ENCODE peak calls at places on chromosomes 2 and 18, in eight cellular contexts. One of them, this sample, is unnamed. For H3K36me3, the result is how much of the 10 kb centered on the place peaks cover.

GRCh38 chr18:9017900-9018217 is 84.6 kb upstream of the NDUFV2 start:
- DNase-seq in left lung: no peak
- DNase-seq in pancreas: no peak
- DNase-seq in psoas muscle: no peak
- DNase-seq in CD8-positive, alpha-beta T cell: no peak
- DNase-seq in ovary: no peak
- DNase-seq in cardiac muscle cell: no peak
- DNase-seq in tibial artery: no peak
- DNase-seq in this sample: peak

GRCh38 chr2:177212895-177213856 is 582 bp downstream of the HNRNPA3 start:
- DNase-seq in left lung: peak
- DNase-seq in pancreas: peak
- DNase-seq in psoas muscle: peak
- DNase-seq in CD8-positive, alpha-beta T cell: peak
- DNase-seq in ovary: peak
- DNase-seq in cardiac muscle cell: peak
- DNase-seq in tibial artery: peak
- DNase-seq in this sample: peak

GRCh38 chr2:98465456-98466201 is 21.0 kb downstream of the INPP4A start:
- DNase-seq in left lung: peak
- DNase-seq in pancreas: peak
- DNase-seq in psoas muscle: peak
- DNase-seq in CD8-positive, alpha-beta T cell: peak
- DNase-seq in ovary: peak
- DNase-seq in cardiac muscle cell: peak
- DNase-seq in tibial artery: peak
- DNase-seq in this sample: peak

GRCh38 chr2:43325448-43325811 is 99.0 kb upstream of the ZFP36L2 start:
- DNase-seq in left lung: no peak
- DNase-seq in pancreas: no peak
- DNase-seq in psoas muscle: no peak
- DNase-seq in CD8-positive, alpha-beta T cell: no peak
- DNase-seq in ovary: no peak
- DNase-seq in cardiac muscle cell: no peak
- DNase-seq in tibial artery: no peak
- DNase-seq in this sample: no peak

GRCh38 chr2:203662963-203663362 is 43.5 kb upstream of the CD28 start:
- DNase-seq in left lung: no peak
- DNase-seq in pancreas: no peak
- DNase-seq in psoas muscle: no peak
- DNase-seq in CD8-positive, alpha-beta T cell: no peak
- DNase-seq in ovary: no peak
- DNase-seq in cardiac muscle cell: no peak
- DNase-seq in tibial artery: no peak
- DNase-seq in this sample: no peak

GRCh38 chr2:109435866-109436634 is 177.7 kb downstream of the SEPTIN10 start:
- DNase-seq in left lung: peak
- DNase-seq in pancreas: no peak
- DNase-seq in psoas muscle: peak
- DNase-seq in CD8-positive, alpha-beta T cell: no peak
- DNase-seq in ovary: no peak
- DNase-seq in cardiac muscle cell: peak
- DNase-seq in tibial artery: peak
- DNase-seq in this sample: peak

GRCh38 chr2:129975016-129975774 is 4.3 kb upstream of the RAB6C start:
- DNase-seq in left lung: no peak
- DNase-seq in pancreas: no peak
- DNase-seq in psoas muscle: no peak
- DNase-seq in CD8-positive, alpha-beta T cell: no peak
- DNase-seq in ovary: no peak
- DNase-seq in cardiac muscle cell: no peak
- DNase-seq in tibial artery: no peak
- DNase-seq in this sample: no peak

GRCh38 chr18:49697757-49698595 is 115.4 kb downstream of the ACAA2 start:
- DNase-seq in left lung: no peak
- DNase-seq in pancreas: no peak
- DNase-seq in psoas muscle: peak
- DNase-seq in CD8-positive, alpha-beta T cell: no peak
- DNase-seq in ovary: no peak
- DNase-seq in cardiac muscle cell: peak
- DNase-seq in tibial artery: no peak
- DNase-seq in this sample: no peak

GRCh38 chr2:239203443-239204142 is 197.2 kb downstream of the HDAC4 start:
- DNase-seq in left lung: peak
- DNase-seq in pancreas: no peak
- DNase-seq in psoas muscle: no peak
- DNase-seq in CD8-positive, alpha-beta T cell: no peak
- DNase-seq in ovary: peak
- DNase-seq in cardiac muscle cell: no peak
- DNase-seq in tibial artery: no peak
- DNase-seq in this sample: no peak

GRCh38 chr2:68653034-68653433 is 9.7 kb downstream of the PROKR1 start:
- DNase-seq in left lung: no peak
- DNase-seq in pancreas: no peak
- DNase-seq in psoas muscle: no peak
- DNase-seq in CD8-positive, alpha-beta T cell: no peak
- DNase-seq in ovary: no peak
- DNase-seq in cardiac muscle cell: peak
- DNase-seq in tibial artery: no peak
- DNase-seq in this sample: no peak

GRCh38 chr2:153971914-153972313 is 100.2 kb downstream of the GALNT13 start:
- DNase-seq in left lung: no peak
- DNase-seq in pancreas: no peak
- DNase-seq in psoas muscle: no peak
- DNase-seq in CD8-positive, alpha-beta T cell: no peak
- DNase-seq in ovary: no peak
- DNase-seq in cardiac muscle cell: no peak
- DNase-seq in tibial artery: no peak
- DNase-seq in this sample: no peak

GRCh38 chr2:20544093-20544747 is 97.3 kb downstream of the RHOB start:
- DNase-seq in left lung: no peak
- DNase-seq in pancreas: no peak
- DNase-seq in psoas muscle: no peak
- DNase-seq in CD8-positive, alpha-beta T cell: no peak
- DNase-seq in ovary: no peak
- DNase-seq in cardiac muscle cell: no peak
- DNase-seq in tibial artery: no peak
- DNase-seq in this sample: no peak

GRCh38 chr18:79905389-79905911 is 46.0 kb downstream of the SLC66A2 start:
- DNase-seq in left lung: peak
- DNase-seq in pancreas: no peak
- DNase-seq in psoas muscle: no peak
- DNase-seq in CD8-positive, alpha-beta T cell: no peak
- DNase-seq in ovary: no peak
- DNase-seq in cardiac muscle cell: peak
- DNase-seq in tibial artery: peak
- DNase-seq in this sample: no peak

GRCh38 chr18:903703-904102 is 968 bp upstream of the ADCYAP1 start:
- DNase-seq in left lung: peak
- DNase-seq in pancreas: no peak
- DNase-seq in psoas muscle: peak
- DNase-seq in CD8-positive, alpha-beta T cell: peak
- DNase-seq in ovary: no peak
- DNase-seq in cardiac muscle cell: peak
- DNase-seq in tibial artery: peak
- DNase-seq in this sample: peak

GRCh38 chr18:74197705-74198341 is 49.5 kb downstream of the TIMM21 start:
- DNase-seq in left lung: peak
- DNase-seq in pancreas: no peak
- DNase-seq in psoas muscle: no peak
- DNase-seq in CD8-positive, alpha-beta T cell: no peak
- DNase-seq in ovary: peak
- DNase-seq in cardiac muscle cell: no peak
- DNase-seq in tibial artery: no peak
- DNase-seq in this sample: no peak

GRCh38 chr2:46362667-46363012 is 65.4 kb downstream of the EPAS1 start:
- DNase-seq in left lung: no peak
- DNase-seq in pancreas: no peak
- DNase-seq in psoas muscle: no peak
- DNase-seq in CD8-positive, alpha-beta T cell: no peak
- DNase-seq in ovary: no peak
- DNase-seq in cardiac muscle cell: no peak
- DNase-seq in tibial artery: no peak
- DNase-seq in this sample: no peak

GRCh38 chr2:46360303-46360702 is 63.1 kb downstream of the EPAS1 start:
- DNase-seq in left lung: no peak
- DNase-seq in pancreas: no peak
- DNase-seq in psoas muscle: no peak
- DNase-seq in CD8-positive, alpha-beta T cell: no peak
- DNase-seq in ovary: no peak
- DNase-seq in cardiac muscle cell: no peak
- DNase-seq in tibial artery: no peak
- DNase-seq in this sample: no peak

GRCh38 chr2:46364797-46365457 is 67.7 kb downstream of the EPAS1 start:
- DNase-seq in left lung: no peak
- DNase-seq in pancreas: no peak
- DNase-seq in psoas muscle: no peak
- DNase-seq in CD8-positive, alpha-beta T cell: peak
- DNase-seq in ovary: no peak
- DNase-seq in cardiac muscle cell: peak
- DNase-seq in tibial artery: no peak
- DNase-seq in this sample: no peak

GRCh38 chr2:46363535-46364170 is 66.4 kb downstream of the EPAS1 start:
- DNase-seq in left lung: no peak
- DNase-seq in pancreas: no peak
- DNase-seq in psoas muscle: no peak
- DNase-seq in CD8-positive, alpha-beta T cell: no peak
- DNase-seq in ovary: no peak
- DNase-seq in cardiac muscle cell: peak
- DNase-seq in tibial artery: no peak
- DNase-seq in this sample: no peak

DNA sequence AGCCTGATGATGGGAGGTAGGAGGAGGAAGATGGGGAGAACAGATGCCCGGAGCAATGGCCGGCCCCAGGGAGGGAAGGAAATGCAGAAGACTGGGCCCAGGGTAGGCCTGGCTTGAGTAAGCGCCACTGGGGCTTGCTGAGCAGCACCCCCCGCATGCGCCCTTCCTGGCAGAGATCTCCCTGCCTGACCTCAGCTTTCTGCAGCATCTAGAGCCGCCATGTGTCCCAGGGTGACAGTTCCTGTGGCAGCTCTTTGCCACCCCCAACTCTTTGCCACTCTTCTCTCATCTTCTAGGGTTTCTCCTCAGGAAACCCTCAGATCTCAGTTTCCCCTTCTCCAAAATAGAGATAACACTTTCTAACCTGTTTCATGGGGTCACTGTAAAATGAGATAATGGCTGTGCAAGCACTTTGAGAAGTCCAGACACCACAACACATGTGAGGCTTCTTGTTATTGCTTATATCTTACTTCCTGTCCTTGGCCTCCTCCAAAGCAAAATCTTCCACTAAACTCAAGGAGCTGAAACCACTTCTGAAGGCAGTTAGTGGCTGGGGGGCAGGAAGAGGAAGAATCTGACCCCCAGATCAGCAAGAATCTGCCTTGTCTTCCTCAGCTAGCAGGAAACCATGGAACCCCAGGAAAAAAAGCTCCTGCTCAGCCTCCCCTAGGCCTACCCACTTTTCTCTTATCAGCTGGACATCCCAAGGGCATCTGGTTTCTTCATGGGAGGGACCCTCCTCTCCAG is 64.9 kb downstream of the EPAS1 start:
- DNase-seq in left lung: no peak
- DNase-seq in pancreas: no peak
- DNase-seq in psoas muscle: no peak
- DNase-seq in CD8-positive, alpha-beta T cell: no peak
- DNase-seq in ovary: no peak
- DNase-seq in cardiac muscle cell: no peak
- DNase-seq in tibial artery: no peak
- DNase-seq in this sample: no peak
- H3K27ac ChIP-seq in left lung: peak
- H3K27ac ChIP-seq in pancreas: no peak
- H3K27ac ChIP-seq in psoas muscle: no peak
- H3K27ac ChIP-seq in CD8-positive, alpha-beta T cell: no peak
- H3K27ac ChIP-seq in ovary: no peak
- H3K27ac ChIP-seq in cardiac muscle cell: no peak
- H3K27ac ChIP-seq in tibial artery: peak
- H3K27ac ChIP-seq in this sample: no peak

GRCh38 chr2:206125914-206126313 is 33.3 kb downstream of the NDUFS1 start:
- DNase-seq in left lung: no peak
- DNase-seq in pancreas: no peak
- DNase-seq in psoas muscle: no peak
- DNase-seq in CD8-positive, alpha-beta T cell: no peak
- DNase-seq in ovary: no peak
- DNase-seq in cardiac muscle cell: no peak
- DNase-seq in tibial artery: no peak
- DNase-seq in this sample: no peak

GRCh38 chr2:206127656-206128055 is 31.6 kb downstream of the NDUFS1 start:
- DNase-seq in left lung: no peak
- DNase-seq in pancreas: no peak
- DNase-seq in psoas muscle: no peak
- DNase-seq in CD8-positive, alpha-beta T cell: no peak
- DNase-seq in ovary: no peak
- DNase-seq in cardiac muscle cell: no peak
- DNase-seq in tibial artery: no peak
- DNase-seq in this sample: no peak
- H3K36me3 ChIP-seq in left lung: under half
- H3K36me3 ChIP-seq in pancreas: half or more
- H3K36me3 ChIP-seq in psoas muscle: under half
- H3K36me3 ChIP-seq in CD8-positive, alpha-beta T cell: under half
- H3K36me3 ChIP-seq in ovary: under half
- H3K36me3 ChIP-seq in cardiac muscle cell: half or more
- H3K36me3 ChIP-seq in tibial artery: half or more
- H3K36me3 ChIP-seq in this sample: half or more

GRCh38 chr2:216086207-216086893 is 4.6 kb downstream of the TMEM169 start:
- DNase-seq in left lung: no peak
- DNase-seq in pancreas: no peak
- DNase-seq in psoas muscle: no peak
- DNase-seq in CD8-positive, alpha-beta T cell: no peak
- DNase-seq in ovary: no peak
- DNase-seq in cardiac muscle cell: no peak
- DNase-seq in tibial artery: no peak
- DNase-seq in this sample: no peak

GRCh38 chr2:216094701-216095100 is 13.0 kb downstream of the TMEM169 start:
- DNase-seq in left lung: no peak
- DNase-seq in pancreas: no peak
- DNase-seq in psoas muscle: no peak
- DNase-seq in CD8-positive, alpha-beta T cell: no peak
- DNase-seq in ovary: no peak
- DNase-seq in cardiac muscle cell: no peak
- DNase-seq in tibial artery: no peak
- DNase-seq in this sample: no peak

GRCh38 chr2:216090369-216090786 is 8.7 kb downstream of the TMEM169 start:
- DNase-seq in left lung: no peak
- DNase-seq in pancreas: no peak
- DNase-seq in psoas muscle: no peak
- DNase-seq in CD8-positive, alpha-beta T cell: no peak
- DNase-seq in ovary: no peak
- DNase-seq in cardiac muscle cell: no peak
- DNase-seq in tibial artery: no peak
- DNase-seq in this sample: no peak
- H3K27ac ChIP-seq in left lung: no peak
- H3K27ac ChIP-seq in pancreas: no peak
- H3K27ac ChIP-seq in psoas muscle: no peak
- H3K27ac ChIP-seq in CD8-positive, alpha-beta T cell: no peak
- H3K27ac ChIP-seq in ovary: no peak
- H3K27ac ChIP-seq in cardiac muscle cell: no peak
- H3K27ac ChIP-seq in tibial artery: no peak
- H3K27ac ChIP-seq in this sample: no peak

DNA sequence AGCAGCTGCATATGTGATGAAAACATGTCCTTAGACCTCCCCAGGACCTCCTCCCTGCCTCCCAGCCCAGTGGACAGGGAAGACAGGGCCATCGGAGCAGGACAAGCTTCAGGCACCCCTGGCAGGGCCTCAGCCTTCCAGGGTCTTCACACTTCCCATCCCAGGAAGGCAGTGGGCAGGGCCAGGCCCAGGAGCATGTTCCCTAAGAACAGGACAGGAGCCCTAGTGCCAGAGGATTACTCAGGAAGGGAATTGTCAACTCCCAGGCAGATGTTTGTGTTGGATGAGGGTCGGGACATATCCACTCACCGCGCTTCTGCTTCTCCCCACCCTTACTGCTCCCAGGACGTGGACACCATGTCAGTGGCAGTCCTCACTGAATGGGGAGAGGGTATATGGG is 138.9 kb downstream of the TNS1 start:
- DNase-seq in left lung: no peak
- DNase-seq in pancreas: no peak
- DNase-seq in psoas muscle: no peak
- DNase-seq in CD8-positive, alpha-beta T cell: no peak
- DNase-seq in ovary: no peak
- DNase-seq in cardiac muscle cell: no peak
- DNase-seq in tibial artery: no peak
- DNase-seq in this sample: no peak
- H3K36me3 ChIP-seq in left lung: under half
- H3K36me3 ChIP-seq in pancreas: half or more
- H3K36me3 ChIP-seq in psoas muscle: under half
- H3K36me3 ChIP-seq in CD8-positive, alpha-beta T cell: under half
- H3K36me3 ChIP-seq in ovary: under half
- H3K36me3 ChIP-seq in cardiac muscle cell: under half
- H3K36me3 ChIP-seq in tibial artery: half or more
- H3K36me3 ChIP-seq in this sample: under half

This sample was measured in adrenal gland.